ENCODE peak calls at places on chromosomes 3 and 15, in seven cellular contexts. One of them, this sample, is unnamed.

GRCh38 chr3:72818092-72818721 is 30.0 kb downstream of the SHQ1 start:
- DNase-seq in tibial nerve: peak
- DNase-seq in heart left ventricle: no peak
- DNase-seq in uterus: no peak
- DNase-seq in A549: peak
- DNase-seq in prostate gland: peak
- DNase-seq in K562: no peak
- DNase-seq in this sample: no peak

GRCh38 chr3:60746690-60747416 is 504.4 kb downstream of the FHIT start:
- DNase-seq in tibial nerve: no peak
- DNase-seq in heart left ventricle: no peak
- DNase-seq in uterus: no peak
- DNase-seq in A549: no peak
- DNase-seq in prostate gland: no peak
- DNase-seq in K562: no peak
- DNase-seq in this sample: no peak

GRCh38 chr3:187828571-187829452 is 83.5 kb upstream of the BCL6 start:
- DNase-seq in tibial nerve: no peak
- DNase-seq in heart left ventricle: no peak
- DNase-seq in uterus: no peak
- DNase-seq in A549: no peak
- DNase-seq in prostate gland: no peak
- DNase-seq in K562: no peak
- DNase-seq in this sample: no peak

GRCh38 chr3:14716593-14716992 is 41.7 kb downstream of the C3orf20 start:
- DNase-seq in tibial nerve: no peak
- DNase-seq in heart left ventricle: no peak
- DNase-seq in uterus: no peak
- DNase-seq in A549: no peak
- DNase-seq in prostate gland: no peak
- DNase-seq in K562: no peak
- DNase-seq in this sample: no peak

GRCh38 chr15:90560229-90560771 is 30.6 kb downstream of the CRTC3 start:
- DNase-seq in tibial nerve: peak
- DNase-seq in heart left ventricle: peak
- DNase-seq in uterus: peak
- DNase-seq in A549: no peak
- DNase-seq in prostate gland: peak
- DNase-seq in K562: no peak
- DNase-seq in this sample: no peak

GRCh38 chr3:184486614-184487013 is 75.0 kb upstream of the EPHB3 start:
- DNase-seq in tibial nerve: no peak
- DNase-seq in heart left ventricle: no peak
- DNase-seq in uterus: no peak
- DNase-seq in A549: no peak
- DNase-seq in prostate gland: no peak
- DNase-seq in K562: no peak
- DNase-seq in this sample: no peak

GRCh38 chr3:127069814-127070440 is 87.0 kb downstream of the PLXNA1 start:
- DNase-seq in tibial nerve: no peak
- DNase-seq in heart left ventricle: no peak
- DNase-seq in uterus: no peak
- DNase-seq in A549: no peak
- DNase-seq in prostate gland: no peak
- DNase-seq in K562: no peak
- DNase-seq in this sample: no peak

GRCh38 chr15:76973906-76974305 is 21.0 kb upstream of the PSTPIP1 start:
- DNase-seq in tibial nerve: no peak
- DNase-seq in heart left ventricle: no peak
- DNase-seq in uterus: no peak
- DNase-seq in A549: no peak
- DNase-seq in prostate gland: no peak
- DNase-seq in K562: no peak
- DNase-seq in this sample: no peak

GRCh38 chr3:175951047-175951694 is 1092.0 kb downstream of the NAALADL2 start:
- DNase-seq in tibial nerve: no peak
- DNase-seq in heart left ventricle: no peak
- DNase-seq in uterus: no peak
- DNase-seq in A549: no peak
- DNase-seq in prostate gland: no peak
- DNase-seq in K562: no peak
- DNase-seq in this sample: no peak

GRCh38 chr3:50950591-50950990 is 275.9 kb downstream of the DOCK3 start:
- DNase-seq in tibial nerve: no peak
- DNase-seq in heart left ventricle: no peak
- DNase-seq in uterus: no peak
- DNase-seq in A549: no peak
- DNase-seq in prostate gland: no peak
- DNase-seq in K562: no peak
- DNase-seq in this sample: no peak

DNA sequence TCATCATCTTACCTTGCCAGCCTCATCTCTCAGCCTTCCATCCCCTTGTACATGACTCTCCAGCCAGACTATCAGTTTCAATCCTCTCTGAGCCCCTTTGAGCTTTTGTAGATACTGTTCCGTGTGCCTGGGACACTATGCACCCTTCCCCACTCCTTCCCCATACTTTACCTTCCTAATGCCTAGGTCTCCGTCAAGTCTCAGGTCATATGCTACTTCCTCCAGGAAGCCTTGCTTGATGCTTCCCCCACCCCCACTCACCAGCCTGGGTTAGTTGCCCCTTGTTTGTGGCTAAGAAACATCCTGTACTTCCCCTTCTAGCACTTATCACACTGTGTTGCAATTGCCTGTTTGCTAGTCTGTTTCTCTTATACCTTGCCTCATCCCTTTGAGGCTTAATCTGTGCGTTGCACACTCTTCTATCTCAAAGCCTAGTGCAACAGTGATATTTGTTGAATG is 6.7 kb upstream of the USP3 start:
- DNase-seq in tibial nerve: no peak
- DNase-seq in heart left ventricle: no peak
- DNase-seq in uterus: no peak
- DNase-seq in A549: no peak
- DNase-seq in prostate gland: no peak
- DNase-seq in K562: no peak
- DNase-seq in this sample: peak
- H3K27ac ChIP-seq in tibial nerve: peak
- H3K27ac ChIP-seq in heart left ventricle: no peak
- H3K27ac ChIP-seq in uterus: no peak
- H3K27ac ChIP-seq in A549: peak
- H3K27ac ChIP-seq in prostate gland: peak
- H3K27ac ChIP-seq in K562: no peak
- H3K27ac ChIP-seq in this sample: peak

GRCh38 chr3:142152349-142152748 is 3.0 kb upstream of the TFDP2 start:
- DNase-seq in tibial nerve: no peak
- DNase-seq in heart left ventricle: no peak
- DNase-seq in uterus: no peak
- DNase-seq in A549: no peak
- DNase-seq in prostate gland: no peak
- DNase-seq in K562: no peak
- DNase-seq in this sample: no peak

GRCh38 chr3:142151828-142152227 is 2.5 kb upstream of the TFDP2 start:
- DNase-seq in tibial nerve: no peak
- DNase-seq in heart left ventricle: no peak
- DNase-seq in uterus: no peak
- DNase-seq in A549: no peak
- DNase-seq in prostate gland: no peak
- DNase-seq in K562: no peak
- DNase-seq in this sample: no peak

GRCh38 chr3:142150271-142150670 is 927 bp upstream of the TFDP2 start:
- DNase-seq in tibial nerve: no peak
- DNase-seq in heart left ventricle: no peak
- DNase-seq in uterus: no peak
- DNase-seq in A549: no peak
- DNase-seq in prostate gland: no peak
- DNase-seq in K562: no peak
- DNase-seq in this sample: no peak

GRCh38 chr3:142151240-142151639 is 1.9 kb upstream of the TFDP2 start:
- DNase-seq in tibial nerve: no peak
- DNase-seq in heart left ventricle: no peak
- DNase-seq in uterus: no peak
- DNase-seq in A549: no peak
- DNase-seq in prostate gland: no peak
- DNase-seq in K562: no peak
- DNase-seq in this sample: no peak

GRCh38 chr3:142148871-142149860 is at the start of gene TFDP2:
- DNase-seq in tibial nerve: peak
- DNase-seq in heart left ventricle: peak
- DNase-seq in uterus: peak
- DNase-seq in A549: peak
- DNase-seq in prostate gland: peak
- DNase-seq in K562: peak
- DNase-seq in this sample: peak
- TF ChIP-seq POLR2A in tibial nerve: peak
- TF ChIP-seq POLR2A in heart left ventricle: peak
- TF ChIP-seq POLR2A in uterus: peak
- TF ChIP-seq POLR2A in A549: no peak
- TF ChIP-seq POLR2A in prostate gland: peak
- TF ChIP-seq POLR2A in K562: peak
- TF ChIP-seq POLR2A in this sample: peak

GRCh38 chr3:161244538-161244937 is 23.4 kb downstream of the NMD3 start:
- DNase-seq in tibial nerve: no peak
- DNase-seq in heart left ventricle: no peak
- DNase-seq in uterus: no peak
- DNase-seq in A549: no peak
- DNase-seq in prostate gland: no peak
- DNase-seq in K562: no peak
- DNase-seq in this sample: no peak
- H3K27ac ChIP-seq in tibial nerve: no peak
- H3K27ac ChIP-seq in heart left ventricle: no peak
- H3K27ac ChIP-seq in uterus: no peak
- H3K27ac ChIP-seq in A549: no peak
- H3K27ac ChIP-seq in prostate gland: no peak
- H3K27ac ChIP-seq in K562: no peak
- H3K27ac ChIP-seq in this sample: no peak

GRCh38 chr3:118666-119065 is 77.9 kb upstream of the CHL1 start:
- DNase-seq in tibial nerve: no peak
- DNase-seq in heart left ventricle: no peak
- DNase-seq in uterus: no peak
- DNase-seq in A549: no peak
- DNase-seq in prostate gland: no peak
- DNase-seq in K562: no peak
- DNase-seq in this sample: no peak
- TF ChIP-seq POLR2A in tibial nerve: no peak
- TF ChIP-seq POLR2A in heart left ventricle: no peak
- TF ChIP-seq POLR2A in uterus: no peak
- TF ChIP-seq POLR2A in A549: no peak
- TF ChIP-seq POLR2A in prostate gland: no peak
- TF ChIP-seq POLR2A in K562: no peak
- TF ChIP-seq POLR2A in this sample: no peak

GRCh38 chr3:16329792-16330061 is 64.7 kb downstream of the OXNAD1 start:
- DNase-seq in tibial nerve: no peak
- DNase-seq in heart left ventricle: no peak
- DNase-seq in uterus: no peak
- DNase-seq in A549: no peak
- DNase-seq in prostate gland: no peak
- DNase-seq in K562: no peak
- DNase-seq in this sample: no peak

GRCh38 chr3:16328124-16328523 is 63.1 kb downstream of the OXNAD1 start:
- DNase-seq in tibial nerve: no peak
- DNase-seq in heart left ventricle: no peak
- DNase-seq in uterus: no peak
- DNase-seq in A549: no peak
- DNase-seq in prostate gland: no peak
- DNase-seq in K562: no peak
- DNase-seq in this sample: no peak

GRCh38 chr3:16331319-16331883 is 66.4 kb downstream of the OXNAD1 start:
- DNase-seq in tibial nerve: no peak
- DNase-seq in heart left ventricle: no peak
- DNase-seq in uterus: no peak
- DNase-seq in A549: no peak
- DNase-seq in prostate gland: no peak
- DNase-seq in K562: no peak
- DNase-seq in this sample: no peak

GRCh38 chr3:16326724-16327349 is 61.8 kb downstream of the OXNAD1 start:
- DNase-seq in tibial nerve: no peak
- DNase-seq in heart left ventricle: no peak
- DNase-seq in uterus: no peak
- DNase-seq in A549: no peak
- DNase-seq in prostate gland: no peak
- DNase-seq in K562: no peak
- DNase-seq in this sample: no peak

GRCh38 chr3:16329036-16329791 is 64.2 kb downstream of the OXNAD1 start:
- DNase-seq in tibial nerve: no peak
- DNase-seq in heart left ventricle: no peak
- DNase-seq in uterus: no peak
- DNase-seq in A549: no peak
- DNase-seq in prostate gland: no peak
- DNase-seq in K562: no peak
- DNase-seq in this sample: no peak
- H3K27ac ChIP-seq in tibial nerve: no peak
- H3K27ac ChIP-seq in heart left ventricle: no peak
- H3K27ac ChIP-seq in uterus: no peak
- H3K27ac ChIP-seq in A549: no peak
- H3K27ac ChIP-seq in prostate gland: no peak
- H3K27ac ChIP-seq in K562: no peak
- H3K27ac ChIP-seq in this sample: no peak

DNA sequence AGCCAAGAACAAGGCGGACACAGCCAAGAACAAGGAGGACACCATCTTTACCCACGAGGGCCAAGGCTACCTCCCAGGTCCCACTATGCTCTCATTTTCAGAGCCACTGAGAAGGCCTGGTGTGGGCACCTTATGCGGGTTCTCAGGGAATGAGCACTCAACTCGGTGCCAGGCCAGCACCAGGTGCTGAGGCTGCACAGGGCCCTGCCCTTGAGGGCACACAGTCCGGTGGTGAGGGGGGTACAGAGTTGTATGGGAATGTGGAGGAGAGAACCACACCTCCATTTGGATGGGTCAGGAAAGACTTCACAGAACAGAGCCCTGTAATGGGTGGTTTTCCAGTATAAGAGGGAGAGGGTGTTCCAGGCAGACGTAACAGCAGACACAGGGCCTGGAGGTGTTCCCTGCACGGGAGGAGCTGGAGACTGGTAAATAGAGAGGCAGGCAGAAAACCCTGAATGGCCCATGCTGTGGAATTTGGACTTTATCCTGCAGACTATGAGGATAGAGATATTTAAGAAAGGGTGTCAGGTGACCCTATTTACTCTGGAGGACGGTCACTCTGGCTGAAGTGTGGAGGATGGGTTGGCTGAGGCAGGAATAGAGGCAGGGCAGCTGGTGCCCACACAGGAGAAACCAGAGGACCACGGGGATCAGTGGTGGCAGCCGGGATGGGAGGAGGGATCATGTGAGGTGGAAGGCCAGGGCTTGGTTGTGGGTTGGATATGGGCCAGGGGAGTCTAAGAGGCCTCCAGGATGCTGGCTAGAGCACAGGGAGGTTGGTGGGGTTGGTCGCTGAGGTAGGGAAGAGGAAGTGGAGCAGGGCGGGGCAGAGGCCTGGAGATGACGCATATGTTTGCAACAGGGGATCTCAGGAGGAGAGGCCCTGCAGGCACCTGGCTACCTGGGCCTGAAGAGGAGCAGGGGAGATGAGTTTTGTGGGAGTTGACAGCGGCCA is 34.6 kb downstream of the CRABP1 start:
- DNase-seq in tibial nerve: no peak
- DNase-seq in heart left ventricle: no peak
- DNase-seq in uterus: no peak
- DNase-seq in A549: peak
- DNase-seq in prostate gland: no peak
- DNase-seq in K562: no peak
- DNase-seq in this sample: peak
- TF ChIP-seq POLR2A in tibial nerve: no peak
- TF ChIP-seq POLR2A in heart left ventricle: no peak
- TF ChIP-seq POLR2A in uterus: no peak
- TF ChIP-seq POLR2A in A549: no peak
- TF ChIP-seq POLR2A in prostate gland: no peak
- TF ChIP-seq POLR2A in K562: no peak
- TF ChIP-seq POLR2A in this sample: no peak